ENCODE peak calls at places on chromosomes 16 and 17, in seven cellular contexts. P, I, A, V, R, B and S are unnamed samples.

GRCh38 chr17:28551421-28552186 is 820 bp downstream of the UNC119 start:
- DNase-seq in P (no peak), I (no peak), A (peak; percentile 14), V (no peak), R (no peak), B (no peak), S (no peak)

GRCh38 chr17:64718058-64718457 is 56.0 kb upstream of the SMURF2 start:
- DNase-seq in P (no peak), I (no peak), A (no peak), V (no peak), R (no peak), B (no peak), S (no peak)

GRCh38 chr17:63842173-63842539 is 329 bp downstream of the SMARCD2 start:
- DNase-seq in P (peak; percentile 40), I (no peak), A (no peak), V (no peak), R (no peak), B (no peak), S (no peak)

GRCh38 chr16:72561-73537 is at the start of gene RHBDF1:
- DNase-seq in P (peak; percentile 74), I (no peak), A (peak; percentile 68), V (peak; percentile 90), R (no peak), B (no peak), S (no peak)

GRCh38 chr16:47258874-47259461 is 115.2 kb upstream of the NETO2 start:
- DNase-seq in P (peak; percentile 29), I (peak; percentile 5), A (peak; percentile 48), V (peak; percentile 55), R (peak; percentile 18), B (peak; percentile 38), S (no peak)

GRCh38 chr17:30433514-30433913 is 43.7 kb upstream of the GOSR1 start:
- DNase-seq in P (no peak), I (no peak), A (no peak), V (no peak), R (peak; percentile 37), B (no peak), S (no peak)

GRCh38 chr17:81683208-81683583 is 401 bp downstream of the ARL16 start:
- DNase-seq in P (no peak), I (no peak), A (no peak), V (no peak), R (no peak), B (no peak), S (no peak)

GRCh38 chr17:9700136-9700535 is 54.8 kb downstream of the USP43 start:
- DNase-seq in P (no peak), I (no peak), A (no peak), V (no peak), R (no peak), B (no peak), S (no peak)

GRCh38 chr17:60311186-60311585 is 80.7 kb downstream of the USP32 start:
- DNase-seq in P (no peak), I (no peak), A (no peak), V (no peak), R (no peak), B (no peak), S (no peak)

GRCh38 chr16:17358350-17358749 is 112.4 kb downstream of the XYLT1 start:
- DNase-seq in P (no peak), I (no peak), A (no peak), V (no peak), R (no peak), B (no peak), S (no peak)

GRCh38 chr17:46935658-46936266 is 12.8 kb downstream of the GOSR2 start:
- DNase-seq in P (no peak), I (no peak), A (no peak), V (peak; percentile 66), R (no peak), B (no peak), S (no peak)

GRCh38 chr17:28841901-28842281 is 699 bp downstream of the FAM222B start:
- DNase-seq in P (peak; percentile 7), I (no peak), A (no peak), V (no peak), R (no peak), B (no peak), S (no peak)

GRCh38 chr17:63704836-63705235 is 4.9 kb upstream of the LIMD2 start:
- DNase-seq in P (no peak), I (no peak), A (no peak), V (no peak), R (no peak), B (no peak), S (no peak)

GRCh38 chr17:72407336-72408121 is 286.7 kb downstream of the SOX9 start:
- DNase-seq in P (no peak), I (no peak), A (peak; percentile 53), V (no peak), R (peak; percentile 87), B (no peak), S (no peak)

GRCh38 chr17:80455784-80456183 is 20.6 kb downstream of the NPTX1 start:
- DNase-seq in P (no peak), I (no peak), A (no peak), V (no peak), R (no peak), B (peak; percentile 30), S (no peak)

GRCh38 chr17:43671075-43671692 is 9.5 kb upstream of the MEOX1 start:
- DNase-seq in P (no peak), I (peak; percentile 53), A (no peak), V (no peak), R (no peak), B (no peak), S (no peak)

GRCh38 chr16:88345943-88346560 is 36.7 kb upstream of the ZNF469 start:
- DNase-seq in P (no peak), I (no peak), A (no peak), V (no peak), R (no peak), B (no peak), S (no peak)

DNA sequence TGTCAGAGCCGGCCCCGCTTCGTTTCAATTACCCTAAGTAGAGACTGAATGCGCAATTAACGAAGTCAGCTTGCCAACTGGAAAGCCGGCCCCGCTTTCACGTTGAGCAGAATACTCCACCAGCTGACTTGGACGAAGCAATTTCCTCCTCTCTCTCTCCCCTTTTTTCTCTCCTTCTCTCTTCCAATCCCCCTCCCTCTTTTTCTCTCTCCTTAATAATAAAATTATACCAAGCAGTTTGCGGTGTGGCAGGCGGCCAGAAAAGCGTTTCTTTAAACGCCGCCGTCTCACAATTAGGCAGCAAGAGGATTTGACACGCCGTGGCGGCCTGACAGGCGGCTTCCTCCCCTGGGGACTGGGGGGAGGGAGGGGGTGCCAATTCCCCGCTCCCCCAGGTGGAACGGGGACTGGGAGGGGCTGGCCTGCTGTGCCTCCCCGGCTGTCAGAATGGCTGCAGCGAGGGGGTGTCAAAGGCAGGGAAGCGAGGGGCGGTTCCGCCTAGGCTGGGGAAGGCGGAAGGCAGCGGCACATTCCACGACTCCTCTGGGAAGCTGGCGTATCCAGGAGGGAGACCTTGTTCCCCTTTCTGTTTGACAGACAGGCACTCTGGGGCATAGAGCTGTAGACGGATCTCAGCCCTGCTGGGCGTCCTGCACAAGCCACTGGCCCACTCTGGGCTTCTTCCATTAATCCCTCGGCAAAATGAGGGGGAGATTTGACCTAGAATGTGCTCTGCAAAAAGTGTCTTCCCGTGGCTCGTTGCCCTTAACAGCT is 52.8 kb downstream of the SREBF1 start:
- DNase-seq in P (peak; percentile 55), I (peak; percentile 17), A (no peak), V (no peak), R (no peak), B (no peak), S (no peak)
- TF ChIP-seq SP1 in P (no peak), I (no peak), A (no peak), V (no peak), R (no peak), B (no peak), S (no peak)

DNA sequence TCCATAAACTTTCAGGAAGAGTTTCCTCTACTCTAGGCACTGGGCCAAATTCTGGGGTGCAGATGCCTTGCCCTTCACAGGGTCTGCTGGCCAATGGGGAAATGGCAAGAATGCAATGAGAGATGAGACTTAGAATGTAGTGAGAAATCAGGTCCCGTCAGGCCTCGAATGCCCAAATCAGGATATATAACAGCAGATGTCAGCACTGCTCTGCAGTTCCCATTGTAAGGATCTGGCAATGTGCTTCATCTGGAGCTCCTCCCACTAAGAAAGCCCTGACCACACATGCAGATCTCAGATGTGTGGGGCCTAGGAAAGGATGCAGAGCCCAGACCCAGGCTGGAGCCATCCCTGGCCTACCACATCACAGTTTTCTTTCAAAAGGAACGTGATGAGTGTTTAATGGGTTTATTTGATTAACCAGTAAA is 13.9 kb upstream of the LPCAT2 start:
- DNase-seq in P (no peak), I (no peak), A (no peak), V (no peak), R (no peak), B (peak; percentile 49), S (no peak)
- TF ChIP-seq SP1 in P (no peak), I (no peak), A (no peak), V (no peak), R (no peak), B (no peak), S (no peak)

GRCh38 chr16:84616515-84616914 is 1.4 kb downstream of the COTL1 start:
- DNase-seq in P (no peak), I (no peak), A (no peak), V (no peak), R (no peak), B (no peak), S (no peak)

GRCh38 chr16:84617068-84617630 is 729 bp downstream of the COTL1 start:
- DNase-seq in P (peak; percentile 46), I (no peak), A (peak; percentile 43), V (no peak), R (no peak), B (no peak), S (peak; percentile 78)

GRCh38 chr16:84619103-84619460 is 1.2 kb upstream of the COTL1 start:
- DNase-seq in P (no peak), I (no peak), A (no peak), V (no peak), R (no peak), B (no peak), S (no peak)

GRCh38 chr16:84617631-84618427 is at the start of gene COTL1:
- DNase-seq in P (peak; percentile 95), I (no peak), A (peak; percentile 93), V (peak; percentile 99), R (peak; percentile 96), B (peak; percentile 87), S (peak; percentile 90)

DNA sequence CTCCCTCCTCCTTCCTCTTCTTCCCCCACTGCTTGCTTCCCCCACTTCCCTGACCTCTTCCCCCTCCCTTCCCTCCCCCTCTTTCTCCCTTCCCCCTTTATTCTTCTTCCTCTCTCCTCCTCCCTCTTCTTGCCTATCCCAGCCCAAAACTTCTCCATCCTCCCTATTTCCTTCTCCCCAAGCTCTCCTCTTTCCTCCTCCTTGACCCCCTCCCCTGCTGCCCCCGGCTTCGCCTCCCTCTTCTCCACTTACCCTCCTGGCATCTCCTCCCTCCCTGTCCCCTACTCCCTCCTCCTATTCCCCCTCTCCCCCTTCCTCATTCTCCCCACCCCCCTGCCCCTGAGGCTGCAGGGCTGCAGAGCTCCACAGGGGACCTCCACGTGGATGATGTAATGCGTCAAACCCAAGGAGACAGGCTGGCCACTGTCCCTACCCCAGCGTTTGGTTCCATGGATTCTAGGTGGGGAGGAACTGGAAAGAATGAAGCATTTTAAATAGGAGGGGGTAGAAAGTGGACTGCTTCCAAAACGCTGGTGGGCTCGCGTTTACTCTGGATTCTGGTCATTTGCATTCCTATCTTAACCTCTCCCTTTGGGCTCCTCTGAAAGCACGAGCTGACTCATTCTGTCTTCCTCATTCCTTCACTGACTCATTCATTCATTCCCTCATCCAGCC is 687 bp upstream of the COTL1 start:
- DNase-seq in P (peak; percentile 78), I (no peak), A (peak; percentile 50), V (peak; percentile 74), R (peak; percentile 99), B (peak; percentile 65), S (peak; percentile 80)
- TF ChIP-seq SP1 in P (no peak), I (no peak), A (no peak), V (no peak), R (no peak), B (no peak), S (no peak)

GRCh38 chr17:75594499-75595283 is 7.1 kb downstream of the MYO15B start:
- DNase-seq in P (no peak), I (no peak), A (no peak), V (no peak), R (no peak), B (no peak), S (no peak)
- TF ChIP-seq SP1 in P (no peak), I (no peak), A (no peak), V (no peak), R (no peak), B (no peak), S (no peak)